ENCODE peak calls at places on chromosomes 1 and 21, in six cellular contexts. One of them, this sample, is unnamed.

GRCh38 chr21:16070207-16070651 is 340.4 kb downstream of the USP25 start:
- DNase-seq in NB4: no peak
- DNase-seq in CD8-positive, alpha-beta T cell: no peak
- DNase-seq in iPS-NIHi11: peak; percentile 15
- DNase-seq in germinal center: no peak
- DNase-seq in AG10803: peak; percentile 59
- DNase-seq in this sample: no peak

GRCh38 chr1:47416319-47417128 is 439 bp downstream of the FOXE3 start:
- DNase-seq in iPS-NIHi11: peak; percentile 68
- DNase-seq in germinal center: no peak
- DNase-seq in AG10803: no peak
- DNase-seq in CD8-positive, alpha-beta T cell: no peak
- DNase-seq in NB4: no peak
- DNase-seq in this sample: no peak

GRCh38 chr1:82177190-82177589 is 376.5 kb downstream of the ADGRL2 start:
- DNase-seq in germinal center: no peak
- DNase-seq in AG10803: no peak
- DNase-seq in CD8-positive, alpha-beta T cell: no peak
- DNase-seq in iPS-NIHi11: no peak
- DNase-seq in NB4: no peak
- DNase-seq in this sample: no peak

GRCh38 chr1:41773144-41773571 is 145.6 kb downstream of the HIVEP3 start:
- DNase-seq in germinal center: no peak
- DNase-seq in iPS-NIHi11: no peak
- DNase-seq in CD8-positive, alpha-beta T cell: no peak
- DNase-seq in AG10803: peak; percentile 99
- DNase-seq in NB4: no peak
- DNase-seq in this sample: no peak

GRCh38 chr1:97008226-97008625 is 286.6 kb downstream of the PTBP2 start:
- DNase-seq in AG10803: no peak
- DNase-seq in iPS-NIHi11: no peak
- DNase-seq in CD8-positive, alpha-beta T cell: no peak
- DNase-seq in NB4: no peak
- DNase-seq in germinal center: no peak
- DNase-seq in this sample: no peak

GRCh38 chr1:202825748-202826147 is 15.0 kb downstream of the PCAT6 start:
- DNase-seq in CD8-positive, alpha-beta T cell: no peak
- DNase-seq in iPS-NIHi11: no peak
- DNase-seq in AG10803: no peak
- DNase-seq in germinal center: no peak
- DNase-seq in NB4: no peak
- DNase-seq in this sample: no peak

GRCh38 chr1:91701494-91701869 is 184.5 kb downstream of the TGFBR3 start:
- DNase-seq in CD8-positive, alpha-beta T cell: no peak
- DNase-seq in iPS-NIHi11: no peak
- DNase-seq in germinal center: no peak
- DNase-seq in NB4: no peak
- DNase-seq in AG10803: peak; percentile 48
- DNase-seq in this sample: no peak

GRCh38 chr1:228403231-228403631 is 3.4 kb downstream of the TRIM11 start:
- DNase-seq in NB4: no peak
- DNase-seq in AG10803: no peak
- DNase-seq in germinal center: no peak
- DNase-seq in iPS-NIHi11: no peak
- DNase-seq in CD8-positive, alpha-beta T cell: no peak
- DNase-seq in this sample: no peak

GRCh38 chr1:91282695-91283420 is 121.8 kb downstream of the HFM1 start:
- DNase-seq in AG10803: peak; percentile 78
- DNase-seq in iPS-NIHi11: peak; percentile 69
- DNase-seq in CD8-positive, alpha-beta T cell: peak; percentile 35
- DNase-seq in NB4: peak; percentile 63
- DNase-seq in germinal center: peak; percentile 41
- DNase-seq in this sample: peak; percentile 59

GRCh38 chr1:1630191-1630964 is 1.6 kb upstream of the MMP23B start:
- DNase-seq in AG10803: peak; percentile 43
- DNase-seq in CD8-positive, alpha-beta T cell: peak; percentile 91
- DNase-seq in germinal center: peak; percentile 99
- DNase-seq in iPS-NIHi11: peak; percentile 92
- DNase-seq in NB4: no peak
- DNase-seq in this sample: peak; percentile 80

GRCh38 chr1:116899529-116899928 is 10.2 kb upstream of the PTGFRN start:
- DNase-seq in germinal center: no peak
- DNase-seq in NB4: no peak
- DNase-seq in CD8-positive, alpha-beta T cell: no peak
- DNase-seq in iPS-NIHi11: no peak
- DNase-seq in AG10803: no peak
- DNase-seq in this sample: no peak

GRCh38 chr1:15937706-15938168 is 38.2 kb downstream of the ZBTB17 start:
- DNase-seq in CD8-positive, alpha-beta T cell: no peak
- DNase-seq in NB4: peak; percentile 51
- DNase-seq in AG10803: peak; percentile 53
- DNase-seq in iPS-NIHi11: peak; percentile 67
- DNase-seq in germinal center: peak; percentile 5
- DNase-seq in this sample: no peak

GRCh38 chr1:22024485-22025367 is 23.3 kb downstream of the CELA3A start:
- DNase-seq in NB4: peak; percentile 84
- DNase-seq in iPS-NIHi11: peak; percentile 59
- DNase-seq in germinal center: peak; percentile 68
- DNase-seq in AG10803: peak; percentile 67
- DNase-seq in CD8-positive, alpha-beta T cell: peak; percentile 80
- DNase-seq in this sample: peak; percentile 84

GRCh38 chr1:192809286-192810252 is 730 bp downstream of the RGS2 start:
- DNase-seq in iPS-NIHi11: no peak
- DNase-seq in AG10803: peak; percentile 38
- DNase-seq in CD8-positive, alpha-beta T cell: peak; percentile 53
- DNase-seq in NB4: peak; percentile 71
- DNase-seq in germinal center: peak; percentile 15
- DNase-seq in this sample: peak; percentile 65

GRCh38 chr1:90522432-90522831 is 194.7 kb downstream of the BARHL2 start:
- DNase-seq in NB4: no peak
- DNase-seq in germinal center: no peak
- DNase-seq in AG10803: no peak
- DNase-seq in CD8-positive, alpha-beta T cell: no peak
- DNase-seq in iPS-NIHi11: no peak
- DNase-seq in this sample: no peak

GRCh38 chr1:187157552-187157951 is 328.8 kb downstream of the PLA2G4A start:
- DNase-seq in NB4: no peak
- DNase-seq in iPS-NIHi11: no peak
- DNase-seq in CD8-positive, alpha-beta T cell: no peak
- DNase-seq in germinal center: no peak
- DNase-seq in AG10803: no peak
- DNase-seq in this sample: no peak

GRCh38 chr1:22133928-22134324 is 9.0 kb downstream of the WNT4 start:
- DNase-seq in AG10803: no peak
- DNase-seq in iPS-NIHi11: peak; percentile 42
- DNase-seq in CD8-positive, alpha-beta T cell: no peak
- DNase-seq in NB4: no peak
- DNase-seq in germinal center: no peak
- DNase-seq in this sample: no peak

GRCh38 chr1:2545754-2546514 is 10.2 kb upstream of the TNFRSF14 start:
- DNase-seq in CD8-positive, alpha-beta T cell: peak; percentile 90
- DNase-seq in NB4: peak; percentile 86
- DNase-seq in AG10803: peak; percentile 58
- DNase-seq in germinal center: peak; percentile 97
- DNase-seq in iPS-NIHi11: peak; percentile 92
- DNase-seq in this sample: peak; percentile 97

GRCh38 chr1:25744140-25744581 is 55.8 kb upstream of the SELENON start:
- DNase-seq in germinal center: no peak
- DNase-seq in iPS-NIHi11: peak; percentile 67
- DNase-seq in AG10803: peak; percentile 71
- DNase-seq in NB4: no peak
- DNase-seq in CD8-positive, alpha-beta T cell: no peak
- DNase-seq in this sample: peak; percentile 91

GRCh38 chr1:10960954-10961833 is 51.3 kb upstream of the TARDBP start:
- DNase-seq in iPS-NIHi11: peak; percentile 96
- DNase-seq in CD8-positive, alpha-beta T cell: peak; percentile 82
- DNase-seq in NB4: peak; percentile 81
- DNase-seq in AG10803: peak; percentile 53
- DNase-seq in germinal center: peak; percentile 85
- DNase-seq in this sample: peak; percentile 81

GRCh38 chr1:1430114-1430982 is 5.1 kb upstream of the VWA1 start:
- DNase-seq in AG10803: peak; percentile 46
- DNase-seq in iPS-NIHi11: peak; percentile 70
- DNase-seq in CD8-positive, alpha-beta T cell: no peak
- DNase-seq in NB4: no peak
- DNase-seq in germinal center: no peak
- DNase-seq in this sample: peak; percentile 90

GRCh38 chr1:119647734-119648619 is at the start of gene ZNF697:
- DNase-seq in AG10803: peak; percentile 99
- DNase-seq in NB4: peak; percentile 95
- DNase-seq in germinal center: peak; percentile 29
- DNase-seq in CD8-positive, alpha-beta T cell: peak; percentile 19
- DNase-seq in iPS-NIHi11: peak; percentile 93
- DNase-seq in this sample: peak; percentile 99

GRCh38 chr1:26529655-26530539 is at the start of gene RPS6KA1:
- DNase-seq in germinal center: peak; percentile 91
- DNase-seq in NB4: peak; percentile 67
- DNase-seq in iPS-NIHi11: peak; percentile 99
- DNase-seq in CD8-positive, alpha-beta T cell: peak; percentile 57
- DNase-seq in AG10803: peak; percentile 5
- DNase-seq in this sample: no peak

GRCh38 chr1:30693820-30694219 is 29.6 kb downstream of the MATN1 start:
- DNase-seq in AG10803: no peak
- DNase-seq in NB4: no peak
- DNase-seq in iPS-NIHi11: no peak
- DNase-seq in CD8-positive, alpha-beta T cell: no peak
- DNase-seq in germinal center: no peak
- DNase-seq in this sample: no peak

GRCh38 chr21:36288651-36289243 is 31.2 kb upstream of the MORC3 start:
- DNase-seq in NB4: no peak
- DNase-seq in germinal center: no peak
- DNase-seq in CD8-positive, alpha-beta T cell: no peak
- DNase-seq in iPS-NIHi11: no peak
- DNase-seq in AG10803: no peak
- DNase-seq in this sample: no peak

GRCh38 chr1:35555601-35556477 is 1.4 kb downstream of the KIAA0319L start:
- DNase-seq in AG10803: peak; percentile 67
- DNase-seq in CD8-positive, alpha-beta T cell: no peak
- DNase-seq in NB4: no peak
- DNase-seq in iPS-NIHi11: no peak
- DNase-seq in germinal center: no peak
- DNase-seq in this sample: no peak

GRCh38 chr1:46638921-46639320 is 22.3 kb upstream of the MOB3C start:
- DNase-seq in AG10803: no peak
- DNase-seq in germinal center: no peak
- DNase-seq in iPS-NIHi11: no peak
- DNase-seq in CD8-positive, alpha-beta T cell: no peak
- DNase-seq in NB4: no peak
- DNase-seq in this sample: no peak

GRCh38 chr1:218874313-218874712 is 299.4 kb upstream of the LYPLAL1 start:
- DNase-seq in NB4: peak; percentile 95
- DNase-seq in germinal center: no peak
- DNase-seq in iPS-NIHi11: no peak
- DNase-seq in AG10803: peak; percentile 14
- DNase-seq in CD8-positive, alpha-beta T cell: no peak
- DNase-seq in this sample: no peak

GRCh38 chr1:54390655-54391054 is 15.5 kb downstream of the SSBP3 start:
- DNase-seq in iPS-NIHi11: no peak
- DNase-seq in AG10803: no peak
- DNase-seq in NB4: no peak
- DNase-seq in germinal center: no peak
- DNase-seq in CD8-positive, alpha-beta T cell: no peak
- DNase-seq in this sample: no peak

GRCh38 chr1:7587726-7588456 is 183.2 kb upstream of the VAMP3 start:
- DNase-seq in CD8-positive, alpha-beta T cell: no peak
- DNase-seq in germinal center: no peak
- DNase-seq in AG10803: no peak
- DNase-seq in iPS-NIHi11: no peak
- DNase-seq in NB4: no peak
- DNase-seq in this sample: no peak

GRCh38 chr1:86377341-86377740 is 18.8 kb downstream of the ODF2L start:
- DNase-seq in NB4: no peak
- DNase-seq in iPS-NIHi11: no peak
- DNase-seq in germinal center: no peak
- DNase-seq in AG10803: no peak
- DNase-seq in CD8-positive, alpha-beta T cell: no peak
- DNase-seq in this sample: no peak

GRCh38 chr1:199272690-199273089 is 633.9 kb downstream of the PTPRC start:
- DNase-seq in CD8-positive, alpha-beta T cell: no peak
- DNase-seq in iPS-NIHi11: peak; percentile 59
- DNase-seq in NB4: no peak
- DNase-seq in AG10803: peak; percentile 95
- DNase-seq in germinal center: no peak
- DNase-seq in this sample: peak; percentile 30

This sample was measured in adrenal gland.